ENCODE peak calls at places on chromosomes 3 and 15, in seven cellular contexts. T, J, K, O, M, A and F are unnamed samples.

GRCh38 chr15:44593042-44593736 is 56.2 kb downstream of the EIF3J start:
- DNase-seq in K (no peak), T (no peak), M (no peak), J (no peak), A (no peak), O (no peak), F (no peak)

GRCh38 chr3:133445111-133445510 is 45.3 kb downstream of the BFSP2 start:
- DNase-seq in K (no peak), T (no peak), M (no peak), A (no peak), O (no peak), J (no peak), F (no peak)

GRCh38 chr3:142645236-142645793 is 49.1 kb downstream of the PLS1 start:
- DNase-seq in K (no peak), M (no peak), A (no peak), O (peak; percentile 47), J (no peak), T (peak; percentile 56), F (no peak)

GRCh38 chr15:75616766-75617165 is 8.8 kb downstream of the SNUPN start:
- DNase-seq in T (no peak), J (no peak), K (no peak), A (no peak), M (no peak), O (no peak), F (no peak)

GRCh38 chr3:105688821-105689220 is 180.0 kb downstream of the CBLB start:
- DNase-seq in O (no peak), J (no peak), T (no peak), M (no peak), A (no peak), K (no peak), F (no peak)

GRCh38 chr15:92902020-92902419 is 1.9 kb downstream of the CHD2 start:
- DNase-seq in A (no peak), M (no peak), O (no peak), K (no peak), J (no peak), T (peak; percentile 58), F (no peak)

GRCh38 chr3:156036258-156037053 is 83.9 kb upstream of the KCNAB1 start:
- DNase-seq in A (no peak), O (no peak), M (no peak), T (no peak), K (no peak), J (no peak), F (no peak)

GRCh38 chr15:49247556-49248102 is 77.6 kb downstream of the GALK2 start:
- DNase-seq in T (no peak), K (no peak), J (no peak), M (no peak), A (no peak), O (no peak), F (no peak)

GRCh38 chr3:16181361-16181760 is 6.9 kb downstream of the GALNT15 start:
- DNase-seq in A (no peak), K (peak; percentile 72), M (peak; percentile 96), T (no peak), O (no peak), J (no peak), F (peak; percentile 50)

GRCh38 chr3:128235207-128235933 is 82.1 kb downstream of the EEFSEC start:
- DNase-seq in M (no peak), K (no peak), J (no peak), T (no peak), A (no peak), O (no peak), F (no peak)

GRCh38 chr3:130480736-130481135 is 36.2 kb upstream of the COL6A6 start:
- DNase-seq in A (no peak), T (peak; percentile 45), O (peak; percentile 44), J (no peak), M (no peak), K (no peak), F (no peak)

GRCh38 chr3:192831801-192832347 is 85.8 kb downstream of the MB21D2 start:
- DNase-seq in J (no peak), T (no peak), O (no peak), K (no peak), A (no peak), M (no peak), F (no peak)

GRCh38 chr3:179852117-179852886 is 184.4 kb downstream of the PEX5L start:
- DNase-seq in K (no peak), O (no peak), T (peak; percentile 19), A (no peak), M (no peak), J (no peak), F (no peak)

GRCh38 chr15:87967951-87968350 is 288.6 kb downstream of the NTRK3 start:
- DNase-seq in O (no peak), M (no peak), A (no peak), K (no peak), T (no peak), J (no peak), F (no peak)

GRCh38 chr3:24351779-24352469 is 142.7 kb downstream of the THRB start:
- DNase-seq in M (peak; percentile 74), T (no peak), J (no peak), O (no peak), K (no peak), A (no peak), F (no peak)

GRCh38 chr3:177195941-177196472 is 1.3 kb downstream of the TBL1XR1 start:
- DNase-seq in T (no peak), M (no peak), J (no peak), K (no peak), A (peak; percentile 17), O (no peak), F (no peak)

GRCh38 chr3:43866529-43867353 is 176.0 kb downstream of the ABHD5 start:
- DNase-seq in J (no peak), M (no peak), K (no peak), O (peak; percentile 14), T (no peak), A (no peak), F (no peak)

GRCh38 chr3:148792540-148792939 is 35.1 kb upstream of the CPB1 start:
- DNase-seq in A (no peak), T (no peak), M (no peak), O (no peak), K (no peak), J (no peak), F (no peak)

GRCh38 chr15:39188930-39189329 is 391.9 kb upstream of the THBS1 start:
- DNase-seq in K (no peak), M (no peak), T (no peak), A (no peak), O (no peak), J (no peak), F (no peak)

GRCh38 chr3:8769088-8769822 is at the start of gene OXTR:
- DNase-seq in K (peak; percentile 17), O (peak; percentile 85), J (peak; percentile 76), T (no peak), M (no peak), A (peak; percentile 19), F (peak; percentile 58)

GRCh38 chr3:134797816-134798451 is 2.9 kb downstream of the EPHB1 start:
- DNase-seq in M (no peak), T (no peak), K (no peak), O (no peak), A (no peak), J (no peak), F (no peak)